ENCODE peak calls at places on chromosomes 13 and 19, in seven cellular contexts. R is BJ, P is H9, M is neural crest cell, T is GM12864, L is choroid plexus epithelial cell, X is tibial artery. I is an unnamed sample.

GRCh38 chr13:44622701-44623100 is 46.6 kb upstream of the TSC22D1 start:
- DNase-seq in R (no peak), P (no peak), M (no peak), T (no peak), L (no peak), X (no peak), I (no peak)

GRCh38 chr13:105530468-105530867 is 1005.0 kb downstream of the EFNB2 start:
- DNase-seq in R (no peak), P (no peak), M (no peak), T (no peak), L (no peak), X (no peak), I (no peak)

GRCh38 chr19:13024126-13024957 is 29.1 kb downstream of the NFIX start:
- DNase-seq in R (no peak), P (no peak), M (no peak), T (no peak), L (peak; percentile 30), X (no peak), I (no peak)

GRCh38 chr13:103351035-103351828 is 285.0 kb upstream of the SLC10A2 start:
- DNase-seq in R (no peak), P (peak; percentile 61), M (no peak), T (no peak), L (peak; percentile 70), X (no peak), I (peak; percentile 42)

GRCh38 chr13:59744747-59745394 is 418.9 kb downstream of the DIAPH3 start:
- DNase-seq in R (no peak), P (no peak), M (no peak), T (no peak), L (peak; percentile 69), X (no peak), I (no peak)

GRCh38 chr13:99086869-99087129 is 108.9 kb upstream of the DOCK9 start:
- DNase-seq in R (no peak), P (peak; percentile 43), M (peak; percentile 22), T (no peak), L (peak; percentile 24), X (no peak), I (peak; percentile 60)

GRCh38 chr19:13420780-13421179 is 85.5 kb downstream of the CACNA1A start:
- DNase-seq in R (no peak), P (no peak), M (no peak), T (no peak), L (no peak), X (no peak), I (no peak)

GRCh38 chr19:7852851-7853759 is 21.1 kb downstream of the PRR36 start:
- DNase-seq in R (no peak), P (peak; percentile 96), M (peak; percentile 72), T (peak; percentile 22), L (peak; percentile 65), X (no peak), I (peak; percentile 76)

GRCh38 chr19:52749780-52750179 is 14.9 kb upstream of the ZNF611 start:
- DNase-seq in R (no peak), P (no peak), M (no peak), T (no peak), L (no peak), X (no peak), I (no peak)

GRCh38 chr19:3298853-3299449 is 67.4 kb upstream of the NFIC start:
- DNase-seq in R (no peak), P (no peak), M (no peak), T (no peak), L (no peak), X (no peak), I (no peak)

GRCh38 chr19:3304871-3305423 is 61.4 kb upstream of the NFIC start:
- DNase-seq in R (no peak), P (peak; percentile 76), M (peak; percentile 88), T (no peak), L (peak; percentile 73), X (peak; percentile 46), I (peak; percentile 81)

DNA sequence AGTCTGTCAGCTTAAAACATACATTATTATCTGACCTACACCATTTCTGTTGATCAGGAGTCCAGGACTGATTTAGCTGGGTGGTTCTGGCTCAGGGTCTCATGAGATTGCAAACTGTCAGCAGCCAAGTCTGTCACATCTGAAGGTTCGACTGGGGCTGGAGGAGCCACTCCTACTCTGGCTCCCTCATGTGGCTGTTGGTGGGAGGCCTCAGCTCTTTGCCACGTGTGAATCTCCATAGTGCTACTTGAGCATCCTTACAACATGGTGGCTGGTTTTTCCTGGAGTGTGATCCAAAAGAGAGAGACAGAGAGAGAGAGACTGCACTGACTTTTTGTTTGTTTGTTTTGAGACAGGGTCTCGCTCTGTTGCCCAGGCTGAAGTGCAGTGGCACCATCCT is 63.6 kb upstream of the NFIC start:
- DNase-seq in R (no peak), P (no peak), M (no peak), T (no peak), L (no peak), X (no peak), I (no peak)
- TF ChIP-seq CTCF in R (no peak), P (peak; percentile 24), M (peak; percentile 16), T (peak; percentile 27), L (peak; percentile 20), X (no peak), I (no peak)

DNA sequence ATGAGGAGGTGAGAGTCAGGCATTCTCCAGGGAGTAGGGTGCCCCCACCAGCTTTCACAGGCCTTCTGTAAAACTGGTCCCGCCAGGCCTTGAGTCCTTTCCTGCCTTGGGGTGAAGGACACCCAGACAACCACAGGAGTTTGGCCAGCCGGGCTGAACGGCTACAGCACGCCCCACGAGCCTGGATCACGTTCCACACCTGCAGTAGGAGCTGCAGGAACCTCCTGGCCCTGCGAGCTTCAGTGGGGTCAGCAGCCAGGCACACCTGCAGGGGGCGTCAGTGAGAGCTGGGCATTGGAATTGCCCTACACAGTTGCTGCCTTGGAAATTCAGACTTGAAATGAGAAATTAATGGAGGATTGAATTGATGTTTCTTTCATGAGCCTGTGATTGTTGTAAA is 45.7 kb downstream of the COL4A2 start:
- DNase-seq in R (no peak), P (peak; percentile 62), M (no peak), T (no peak), L (no peak), X (no peak), I (no peak)
- TF ChIP-seq CTCF in R (peak; percentile 10), P (peak; percentile 82), M (peak; percentile 14), T (peak; percentile 43), L (peak; percentile 37), X (peak; percentile 8), I (no peak)

GRCh38 chr13:107680115-107680514 is 535.2 kb downstream of the LIG4 start:
- DNase-seq in R (no peak), P (no peak), M (no peak), T (no peak), L (peak; percentile 51), X (no peak), I (no peak)
- TF ChIP-seq CTCF in R (no peak), P (peak; percentile 35), M (no peak), T (no peak), L (peak; percentile 52), X (no peak), I (no peak)

GRCh38 chr19:35932291-35932936 is 3.8 kb upstream of the LRFN3 start:
- DNase-seq in R (no peak), P (no peak), M (no peak), T (no peak), L (no peak), X (no peak), I (no peak)

GRCh38 chr19:35935911-35936737 is at the start of gene LRFN3:
- DNase-seq in R (no peak), P (peak; percentile 77), M (peak; percentile 66), T (no peak), L (peak; percentile 68), X (peak; percentile 66), I (peak; percentile 71)

GRCh38 chr19:35928507-35928906 is 7.7 kb upstream of the LRFN3 start:
- DNase-seq in R (no peak), P (no peak), M (no peak), T (no peak), L (no peak), X (no peak), I (no peak)

GRCh38 chr19:35931161-35931873 is 4.9 kb upstream of the LRFN3 start:
- DNase-seq in R (peak; percentile 98), P (peak; percentile 100), M (peak; percentile 96), T (peak; percentile 99), L (peak; percentile 100), X (peak; percentile 99), I (peak; percentile 99)

GRCh38 chr19:35931874-35932202 is 4.3 kb upstream of the LRFN3 start:
- DNase-seq in R (no peak), P (no peak), M (no peak), T (no peak), L (no peak), X (no peak), I (no peak)
- TF ChIP-seq CTCF in R (no peak), P (no peak), M (peak; percentile 8), T (no peak), L (no peak), X (no peak), I (no peak)

I was measured in mesothelial cell of epicardium.